ENCODE peak calls at places on chromosomes 11 and 22, in seven cellular contexts. One of them, this sample, is unnamed.

GRCh38 chr11:109984634-109985289 is 108.4 kb upstream of the ZC3H12C start:
- DNase-seq in lower lobe of right lung: no peak
- DNase-seq in adrenal gland: no peak
- DNase-seq in mammary epithelial cell: peak
- DNase-seq in BJ: no peak
- DNase-seq in cardiac muscle cell: no peak
- DNase-seq in right lobe of liver: no peak
- DNase-seq in this sample: no peak

GRCh38 chr11:30455025-30455424 is 131.1 kb downstream of the MPPED2 start:
- DNase-seq in lower lobe of right lung: no peak
- DNase-seq in right lobe of liver: no peak
- DNase-seq in adrenal gland: no peak
- DNase-seq in mammary epithelial cell: no peak
- DNase-seq in BJ: no peak
- DNase-seq in cardiac muscle cell: no peak
- DNase-seq in this sample: no peak

GRCh38 chr22:37502342-37503182 is 16.4 kb upstream of the MFNG start:
- DNase-seq in adrenal gland: peak
- DNase-seq in right lobe of liver: peak
- DNase-seq in lower lobe of right lung: peak
- DNase-seq in mammary epithelial cell: peak
- DNase-seq in cardiac muscle cell: peak
- DNase-seq in BJ: no peak
- DNase-seq in this sample: no peak

GRCh38 chr11:87428266-87428665 is 390.5 kb downstream of the TMEM135 start:
- DNase-seq in BJ: no peak
- DNase-seq in cardiac muscle cell: no peak
- DNase-seq in adrenal gland: no peak
- DNase-seq in lower lobe of right lung: no peak
- DNase-seq in right lobe of liver: no peak
- DNase-seq in mammary epithelial cell: peak
- DNase-seq in this sample: no peak

GRCh38 chr11:34565417-34566208 is 52.0 kb upstream of the ELF5 start:
- DNase-seq in BJ: no peak
- DNase-seq in mammary epithelial cell: no peak
- DNase-seq in cardiac muscle cell: no peak
- DNase-seq in lower lobe of right lung: no peak
- DNase-seq in right lobe of liver: no peak
- DNase-seq in adrenal gland: no peak
- DNase-seq in this sample: no peak

GRCh38 chr11:121482231-121483129 is 29.7 kb upstream of the SORL1-AS1 start:
- DNase-seq in right lobe of liver: no peak
- DNase-seq in lower lobe of right lung: no peak
- DNase-seq in mammary epithelial cell: no peak
- DNase-seq in cardiac muscle cell: no peak
- DNase-seq in adrenal gland: no peak
- DNase-seq in BJ: no peak
- DNase-seq in this sample: peak

GRCh38 chr22:26174280-26174679 is 5.0 kb downstream of the SEZ6L start:
- DNase-seq in BJ: no peak
- DNase-seq in right lobe of liver: no peak
- DNase-seq in cardiac muscle cell: peak
- DNase-seq in mammary epithelial cell: no peak
- DNase-seq in lower lobe of right lung: no peak
- DNase-seq in adrenal gland: no peak
- DNase-seq in this sample: no peak

GRCh38 chr22:50730013-50730891 is 7.8 kb upstream of the ACR start:
- DNase-seq in cardiac muscle cell: no peak
- DNase-seq in mammary epithelial cell: no peak
- DNase-seq in BJ: no peak
- DNase-seq in right lobe of liver: no peak
- DNase-seq in adrenal gland: peak
- DNase-seq in lower lobe of right lung: peak
- DNase-seq in this sample: peak

GRCh38 chr11:2777871-2778629 is 78.3 kb upstream of the KCNQ1OT1 start:
- DNase-seq in cardiac muscle cell: peak
- DNase-seq in BJ: no peak
- DNase-seq in lower lobe of right lung: peak
- DNase-seq in mammary epithelial cell: no peak
- DNase-seq in adrenal gland: peak
- DNase-seq in right lobe of liver: peak
- DNase-seq in this sample: peak

GRCh38 chr11:130729678-130730300 is 186.5 kb downstream of the SNX19 start:
- DNase-seq in lower lobe of right lung: no peak
- DNase-seq in adrenal gland: no peak
- DNase-seq in mammary epithelial cell: no peak
- DNase-seq in cardiac muscle cell: peak
- DNase-seq in BJ: no peak
- DNase-seq in right lobe of liver: no peak
- DNase-seq in this sample: no peak

DNA sequence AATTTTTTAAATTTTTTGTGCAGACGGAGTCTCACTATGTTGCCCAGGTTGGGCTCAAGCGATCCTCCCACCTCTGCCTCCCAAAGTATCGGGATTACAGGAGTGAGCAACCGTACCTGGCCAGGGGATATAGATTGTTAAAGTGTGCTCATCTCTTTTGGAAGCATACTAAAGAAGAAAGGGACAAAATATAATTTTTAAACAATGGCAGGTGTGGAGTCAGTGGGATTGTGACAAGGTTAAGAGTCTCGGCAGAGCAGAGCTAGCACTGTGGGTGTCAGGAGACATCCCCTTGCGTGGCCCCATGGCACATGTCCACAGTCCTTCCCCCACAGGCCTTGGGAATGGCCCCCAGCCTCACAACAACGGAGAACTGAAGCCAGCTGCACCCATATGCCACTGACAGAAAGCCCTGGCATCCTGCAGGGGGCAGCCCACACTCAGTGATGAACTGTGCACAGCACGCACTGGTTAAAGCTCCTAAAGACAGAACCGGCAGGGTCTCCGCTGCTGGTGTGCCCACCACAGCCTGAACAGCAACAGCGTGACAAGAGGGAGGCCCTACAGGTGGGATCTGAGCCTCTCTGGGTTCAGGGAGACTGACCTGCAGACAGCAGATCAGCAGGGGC is 29.9 kb downstream of the SERPIND1 start:
- DNase-seq in cardiac muscle cell: peak
- DNase-seq in right lobe of liver: peak
- DNase-seq in mammary epithelial cell: no peak
- DNase-seq in BJ: no peak
- DNase-seq in lower lobe of right lung: no peak
- DNase-seq in adrenal gland: peak
- DNase-seq in this sample: no peak
- TF ChIP-seq CTCF in cardiac muscle cell: peak
- TF ChIP-seq CTCF in right lobe of liver: peak
- TF ChIP-seq CTCF in mammary epithelial cell: peak
- TF ChIP-seq CTCF in BJ: peak
- TF ChIP-seq CTCF in lower lobe of right lung: peak
- TF ChIP-seq CTCF in adrenal gland: peak
- TF ChIP-seq CTCF in this sample: no peak

DNA sequence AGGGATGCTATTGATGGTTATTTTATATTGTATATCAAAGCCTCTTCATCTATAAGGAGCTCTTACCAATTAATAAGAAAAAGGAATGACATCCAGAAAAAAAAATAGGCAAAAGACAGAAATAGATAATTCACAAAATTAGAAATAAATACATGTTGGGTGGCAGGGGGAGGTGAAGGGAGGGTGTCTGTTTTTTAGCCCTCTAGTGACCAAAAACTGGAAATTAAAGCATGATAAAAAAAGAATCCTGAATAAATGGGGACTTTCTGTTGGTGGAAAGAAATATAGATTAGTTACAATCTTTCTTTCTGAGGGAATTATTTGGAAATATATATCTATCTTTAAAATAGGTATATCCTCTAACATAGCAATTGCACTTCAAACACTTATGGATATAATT is 42.0 kb upstream of the TTC36 start:
- DNase-seq in cardiac muscle cell: no peak
- DNase-seq in right lobe of liver: no peak
- DNase-seq in lower lobe of right lung: no peak
- DNase-seq in mammary epithelial cell: no peak
- DNase-seq in adrenal gland: no peak
- DNase-seq in BJ: no peak
- DNase-seq in this sample: no peak
- TF ChIP-seq CTCF in cardiac muscle cell: peak
- TF ChIP-seq CTCF in right lobe of liver: peak
- TF ChIP-seq CTCF in lower lobe of right lung: no peak
- TF ChIP-seq CTCF in mammary epithelial cell: peak
- TF ChIP-seq CTCF in adrenal gland: no peak
- TF ChIP-seq CTCF in BJ: no peak
- TF ChIP-seq CTCF in this sample: no peak

DNA sequence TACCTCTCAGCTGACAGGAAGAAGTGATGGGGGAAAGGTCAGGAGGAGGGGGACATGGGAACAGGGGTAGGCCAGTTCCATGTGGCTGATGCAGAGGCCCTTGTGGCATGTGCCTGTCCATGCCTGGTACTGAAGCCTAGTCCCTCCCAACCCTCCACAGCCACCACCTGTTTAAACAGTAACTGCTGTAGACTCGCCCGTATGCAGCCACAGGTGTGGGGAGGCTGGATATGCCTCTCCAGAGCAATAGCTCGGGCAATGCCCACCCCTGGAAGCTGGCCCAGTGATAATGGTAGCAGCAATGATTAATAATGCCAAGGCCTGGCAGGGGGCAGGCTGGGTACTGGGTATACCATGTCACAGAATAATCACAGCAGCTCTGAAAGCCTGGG is 2.3 kb downstream of the SMTN start:
- DNase-seq in adrenal gland: no peak
- DNase-seq in mammary epithelial cell: no peak
- DNase-seq in right lobe of liver: no peak
- DNase-seq in cardiac muscle cell: no peak
- DNase-seq in lower lobe of right lung: no peak
- DNase-seq in BJ: no peak
- DNase-seq in this sample: peak
- TF ChIP-seq CTCF in adrenal gland: no peak
- TF ChIP-seq CTCF in mammary epithelial cell: no peak
- TF ChIP-seq CTCF in right lobe of liver: no peak
- TF ChIP-seq CTCF in cardiac muscle cell: no peak
- TF ChIP-seq CTCF in lower lobe of right lung: no peak
- TF ChIP-seq CTCF in BJ: no peak
- TF ChIP-seq CTCF in this sample: no peak

DNA sequence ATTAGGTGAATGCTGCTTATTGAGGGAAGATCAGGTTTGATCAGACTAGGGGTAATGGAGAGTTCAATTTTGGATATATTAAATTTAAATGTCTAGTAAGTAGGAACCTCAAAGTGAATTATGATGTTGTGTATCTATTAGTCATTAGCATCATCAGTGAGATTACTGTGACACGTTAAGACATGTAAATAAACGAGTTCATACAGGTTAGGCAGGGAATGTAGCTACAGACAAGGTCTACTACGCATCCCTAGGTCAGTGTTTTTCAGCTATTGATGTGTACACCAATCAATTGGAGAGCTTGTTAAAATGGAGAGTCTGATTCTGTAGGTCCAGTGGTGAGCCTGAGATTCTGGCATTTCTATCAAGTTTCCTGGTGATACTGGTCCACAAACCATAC is 120.1 kb upstream of the LRRC4C start:
- DNase-seq in mammary epithelial cell: peak
- DNase-seq in cardiac muscle cell: no peak
- DNase-seq in BJ: no peak
- DNase-seq in right lobe of liver: no peak
- DNase-seq in adrenal gland: no peak
- DNase-seq in lower lobe of right lung: no peak
- DNase-seq in this sample: no peak
- TF ChIP-seq CTCF in mammary epithelial cell: no peak
- TF ChIP-seq CTCF in cardiac muscle cell: no peak
- TF ChIP-seq CTCF in BJ: no peak
- TF ChIP-seq CTCF in right lobe of liver: no peak
- TF ChIP-seq CTCF in adrenal gland: no peak
- TF ChIP-seq CTCF in lower lobe of right lung: no peak
- TF ChIP-seq CTCF in this sample: no peak

This sample was measured in CD14-positive monocyte.